ENCODE peak calls at places on chromosomes 13 and 19, in nine cellular contexts. H is astrocyte; D is adrenal gland; V is LHCN-M2; Y is NCI-H774; W is Kasumi-1; E is stimulated activated CD4-positive, alpha-beta T cell treated with anti-CD3 and anti-CD28 coated beads, TNF-alpha, amount 100 ng/mL, for 4 hours; Q is EL; G is CD4-positive, alpha-beta memory T cell. B is an unnamed sample.

GRCh38 chr19:22945560-22945959 is 57.4 kb downstream of the ZNF728 start:
- DNase-seq in H (peak), D (no peak), V (peak), Y (no peak), W (peak), E (no peak), Q (no peak), G (no peak), B (no peak)

GRCh38 chr19:38734426-38735256 is 9.6 kb downstream of the CAPN12 start:
- DNase-seq in H (no peak), D (peak), V (peak), Y (no peak), W (peak), E (no peak), Q (peak), G (peak), B (peak)

GRCh38 chr19:42088471-42089190 is 12.7 kb downstream of the ZNF574 start:
- DNase-seq in H (peak), D (no peak), V (peak), Y (no peak), W (no peak), E (no peak), Q (peak), G (no peak), B (no peak)

GRCh38 chr13:30422056-30422914 is at the start of gene UBE2L5:
- DNase-seq in H (peak), D (peak), V (peak), Y (peak), W (no peak), E (peak), Q (peak), G (peak), B (peak)

GRCh38 chr13:65461590-65461989 is 1768.5 kb downstream of the PCDH9 start:
- DNase-seq in H (peak), D (no peak), V (peak), Y (no peak), W (no peak), E (no peak), Q (peak), G (no peak), B (no peak)

GRCh38 chr13:108859202-108860012 is 230.0 kb downstream of the MYO16 start:
- DNase-seq in H (peak), D (no peak), V (no peak), Y (no peak), W (no peak), E (no peak), Q (peak), G (no peak), B (no peak)

GRCh38 chr13:40175639-40176038 is 490.8 kb downstream of the FOXO1 start:
- DNase-seq in H (peak), D (no peak), V (peak), Y (no peak), W (no peak), E (no peak), Q (no peak), G (no peak), B (no peak)

GRCh38 chr19:46351241-46352041 is 4.6 kb downstream of the PPP5C start:
- DNase-seq in H (peak), D (peak), V (peak), Y (no peak), W (peak), E (no peak), Q (peak), G (no peak), B (no peak)

GRCh38 chr13:38686635-38687245 is at the start of gene FREM2:
- DNase-seq in H (peak), D (peak), V (no peak), Y (peak), W (no peak), E (no peak), Q (peak), G (no peak), B (no peak)

GRCh38 chr13:65913173-65913572 is 1317.0 kb downstream of the PCDH9 start:
- DNase-seq in H (peak), D (no peak), V (peak), Y (no peak), W (no peak), E (no peak), Q (peak), G (no peak), B (no peak)

GRCh38 chr19:14632286-14632685 is 42.4 kb downstream of the ADGRE3 start:
- DNase-seq in H (no peak), D (no peak), V (peak), Y (no peak), W (peak), E (no peak), Q (peak), G (peak), B (no peak)

GRCh38 chr19:48625891-48626327 is 6.6 kb downstream of the SPHK2 start:
- DNase-seq in H (no peak), D (peak), V (no peak), Y (no peak), W (no peak), E (no peak), Q (no peak), G (no peak), B (no peak)

GRCh38 chr19:17236831-17237543 is 8.7 kb downstream of the NR2F6 start:
- DNase-seq in H (no peak), D (no peak), V (no peak), Y (no peak), W (no peak), E (no peak), Q (no peak), G (no peak), B (no peak)

GRCh38 chr19:33316521-33317284 is 14.4 kb upstream of the CEBPA start:
- DNase-seq in H (no peak), D (no peak), V (no peak), Y (no peak), W (no peak), E (no peak), Q (no peak), G (no peak), B (no peak)

GRCh38 chr19:41218615-41219507 is at the start of gene AXL:
- DNase-seq in H (peak), D (peak), V (peak), Y (no peak), W (no peak), E (no peak), Q (peak), G (no peak), B (peak)

GRCh38 chr13:97468331-97468730 is 34.4 kb downstream of the RAP2A start:
- DNase-seq in H (no peak), D (peak), V (no peak), Y (no peak), W (no peak), E (no peak), Q (no peak), G (no peak), B (no peak)

GRCh38 chr19:41753936-41754529 is 1.3 kb upstream of the CEACAM6 start:
- DNase-seq in H (no peak), D (peak), V (peak), Y (peak), W (peak), E (peak), Q (peak), G (peak), B (no peak)

GRCh38 chr13:47004022-47004421 is 107.2 kb upstream of the HTR2A start:
- DNase-seq in H (peak), D (peak), V (peak), Y (no peak), W (no peak), E (no peak), Q (peak), G (no peak), B (no peak)

GRCh38 chr19:29795882-29796523 is 15.8 kb upstream of the CCNE1 start:
- DNase-seq in H (no peak), D (no peak), V (no peak), Y (no peak), W (no peak), E (no peak), Q (no peak), G (no peak), B (no peak)

GRCh38 chr13:100397627-100398026 is 191.0 kb downstream of the GGACT start:
- DNase-seq in H (no peak), D (no peak), V (no peak), Y (no peak), W (no peak), E (no peak), Q (no peak), G (no peak), B (no peak)

GRCh38 chr19:48644839-48645651 is 942 bp downstream of the CA11 start:
- DNase-seq in H (no peak), D (peak), V (peak), Y (peak), W (peak), E (no peak), Q (peak), G (peak), B (peak)

GRCh38 chr19:38869836-38870607 is 8.1 kb downstream of the RINL start:
- DNase-seq in H (no peak), D (peak), V (no peak), Y (peak), W (peak), E (peak), Q (peak), G (peak), B (peak)

GRCh38 chr19:10353793-10354391 is 14.5 kb upstream of the ICAM3 start:
- DNase-seq in H (no peak), D (peak), V (no peak), Y (no peak), W (peak), E (no peak), Q (no peak), G (no peak), B (peak)

GRCh38 chr13:107799001-107799400 is 416.3 kb downstream of the LIG4 start:
- DNase-seq in H (no peak), D (no peak), V (no peak), Y (no peak), W (no peak), E (no peak), Q (no peak), G (no peak), B (no peak)

GRCh38 chr19:48964205-48965032 is 690 bp upstream of the FTL start:
- DNase-seq in H (peak), D (peak), V (peak), Y (no peak), W (peak), E (no peak), Q (no peak), G (no peak), B (no peak)

GRCh38 chr13:45718992-45719391 is 16.9 kb downstream of the CBY2 start:
- DNase-seq in H (peak), D (no peak), V (no peak), Y (no peak), W (no peak), E (no peak), Q (peak), G (no peak), B (no peak)

GRCh38 chr19:8610041-8610927 is at the start of gene ADAMTS10:
- DNase-seq in H (peak), D (peak), V (no peak), Y (no peak), W (no peak), E (peak), Q (peak), G (peak), B (peak)

GRCh38 chr19:6809262-6809661 is 36.8 kb downstream of the VAV1 start:
- DNase-seq in H (no peak), D (no peak), V (no peak), Y (no peak), W (no peak), E (no peak), Q (no peak), G (no peak), B (no peak)

GRCh38 chr19:40688987-40689338 is 1.5 kb downstream of the NUMBL start:
- DNase-seq in H (no peak), D (no peak), V (no peak), Y (no peak), W (no peak), E (no peak), Q (no peak), G (no peak), B (no peak)

GRCh38 chr13:32415019-32415418 is 12.9 kb downstream of the N4BP2L1 start:
- DNase-seq in H (no peak), D (no peak), V (peak), Y (no peak), W (no peak), E (no peak), Q (no peak), G (no peak), B (no peak)

GRCh38 chr19:35302446-35302845 is 10.5 kb downstream of the MAG start:
- DNase-seq in H (no peak), D (no peak), V (no peak), Y (no peak), W (no peak), E (no peak), Q (no peak), G (no peak), B (no peak)

GRCh38 chr19:35212241-35212640 is 16.3 kb downstream of the FAM187B start:
- DNase-seq in H (no peak), D (no peak), V (no peak), Y (no peak), W (no peak), E (no peak), Q (no peak), G (no peak), B (no peak)

GRCh38 chr13:112779856-112780604 is 90.2 kb downstream of the ATP11A start:
- DNase-seq in H (peak), D (no peak), V (no peak), Y (no peak), W (no peak), E (no peak), Q (peak), G (no peak), B (no peak)

GRCh38 chr13:94269557-94269956 is 209.9 kb downstream of the DCT start:
- DNase-seq in H (no peak), D (no peak), V (no peak), Y (no peak), W (no peak), E (no peak), Q (no peak), G (no peak), B (no peak)

GRCh38 chr19:10069046-10069445 is 17.1 kb upstream of the SHFL start:
- DNase-seq in H (no peak), D (peak), V (no peak), Y (no peak), W (no peak), E (no peak), Q (no peak), G (no peak), B (no peak)

GRCh38 chr13:73945871-73946270 is 188.3 kb downstream of the KLF12 start:
- DNase-seq in H (peak), D (no peak), V (peak), Y (no peak), W (no peak), E (no peak), Q (no peak), G (no peak), B (peak)

GRCh38 chr13:45564108-45564507 is 51.4 kb downstream of the ERICH6B start:
- DNase-seq in H (peak), D (no peak), V (peak), Y (no peak), W (no peak), E (no peak), Q (peak), G (no peak), B (no peak)

GRCh38 chr13:49869514-49869913 is 66.6 kb downstream of the SPRYD7 start:
- DNase-seq in H (no peak), D (no peak), V (peak), Y (no peak), W (peak), E (no peak), Q (peak), G (no peak), B (no peak)

GRCh38 chr19:2171349-2172145 is 7.8 kb downstream of the DOT1L start:
- DNase-seq in H (no peak), D (peak), V (no peak), Y (no peak), W (no peak), E (peak), Q (no peak), G (peak), B (no peak)